ENCODE peak calls at places on chromosomes 6 and 20, in ten cellular contexts. X, P, E, Z, L, F, W, S, G and D are unnamed samples.

GRCh38 chr6:9795880-9796279 is 619.0 kb downstream of the TFAP2A start:
- DNase-seq in P (no peak), Z (no peak), E (no peak), S (no peak), X (no peak), L (no peak), F (no peak), W (no peak), G (no peak), D (no peak)

GRCh38 chr20:31758991-31759390 is 19.9 kb downstream of the TPX2 start:
- DNase-seq in X (no peak), W (no peak), L (no peak), F (no peak), S (no peak), E (no peak), P (no peak), G (no peak), Z (no peak), D (no peak)

GRCh38 chr20:59605691-59606364 is 1.5 kb downstream of the PHACTR3 start:
- DNase-seq in F (no peak), W (no peak), S (no peak), G (no peak), E (no peak), L (no peak), X (no peak), Z (no peak), P (no peak), D (no peak)

GRCh38 chr20:11001767-11002540 is 328.2 kb upstream of the JAG1 start:
- DNase-seq in X (peak; percentile 21), F (no peak), Z (peak; percentile 41), G (no peak), W (no peak), P (no peak), S (no peak), L (peak; percentile 95), E (peak; percentile 63), D (peak; percentile 58)

GRCh38 chr6:18308070-18308735 is 43.9 kb upstream of the DEK start:
- DNase-seq in F (no peak), W (no peak), G (no peak), E (peak; percentile 9), X (no peak), P (no peak), Z (no peak), L (no peak), S (no peak), D (peak; percentile 35)

GRCh38 chr6:85416049-85416448 is 33.8 kb upstream of the NT5E start:
- DNase-seq in E (peak; percentile 79), L (no peak), S (no peak), Z (no peak), X (no peak), G (no peak), P (no peak), W (no peak), F (no peak), D (peak; percentile 69)

GRCh38 chr20:42844751-42845150 is 345.0 kb downstream of the PTPRT start:
- DNase-seq in P (no peak), W (no peak), S (no peak), E (no peak), G (no peak), F (no peak), X (no peak), L (no peak), Z (no peak), D (no peak)

GRCh38 chr6:26272171-26272631 is 92.8 kb upstream of the BTN3A2 start:
- DNase-seq in E (no peak), L (no peak), Z (peak; percentile 73), S (peak; percentile 76), F (peak; percentile 61), P (peak; percentile 42), G (peak; percentile 50), X (peak; percentile 20), W (peak; percentile 65), D (no peak)

GRCh38 chr6:158506577-158506976 is 53.3 kb upstream of the TMEM181 start:
- DNase-seq in P (no peak), S (no peak), X (no peak), E (no peak), G (no peak), L (no peak), F (no peak), Z (no peak), W (no peak), D (no peak)

GRCh38 chr6:159727717-159728440 is 573 bp downstream of the WTAP start:
- DNase-seq in P (no peak), X (no peak), Z (peak; percentile 28), W (no peak), F (peak; percentile 8), L (no peak), S (no peak), E (peak; percentile 25), G (no peak), D (no peak)

GRCh38 chr20:63272105-63273078 is at the start of gene ARFGAP1:
- DNase-seq in F (peak; percentile 90), Z (peak; percentile 96), X (peak; percentile 93), W (peak; percentile 89), G (peak; percentile 85), E (peak; percentile 83), S (peak; percentile 92), L (peak; percentile 61), P (peak; percentile 92), D (peak; percentile 96)

GRCh38 chr20:38804682-38805501 is 605 bp upstream of the PPP1R16B start:
- DNase-seq in E (no peak), Z (no peak), F (peak; percentile 16), S (peak; percentile 68), P (no peak), X (peak; percentile 25), G (no peak), L (no peak), W (peak; percentile 27), D (no peak)

GRCh38 chr20:58103517-58103904 is 124.9 kb downstream of the ANKRD60 start:
- DNase-seq in S (no peak), P (no peak), X (no peak), G (no peak), L (no peak), E (no peak), F (no peak), W (no peak), Z (no peak), D (no peak)
- H3K4me3 ChIP-seq in S (no peak overlapping the region), P (no peak overlapping the region), X (no peak overlapping the region), G (no peak overlapping the region), L (no peak overlapping the region), E (no peak overlapping the region), F (no peak overlapping the region), W (no peak overlapping the region), Z (no peak overlapping the region), D (no peak overlapping the region)

GRCh38 chr20:46056027-46056833 is 27.2 kb downstream of the SLC12A5 start:
- DNase-seq in E (no peak), W (no peak), X (no peak), F (no peak), G (no peak), Z (no peak), L (no peak), P (no peak), S (no peak), D (no peak)

GRCh38 chr20:46056970-46057855 is 28.2 kb downstream of the SLC12A5 start:
- DNase-seq in X (peak; percentile 55), L (no peak), P (peak; percentile 77), S (no peak), Z (peak; percentile 78), W (peak; percentile 33), F (no peak), G (peak; percentile 28), E (peak; percentile 35), D (peak; percentile 76)

GRCh38 chr20:46058656-46059281 is 29.8 kb downstream of the SLC12A5 start:
- DNase-seq in S (no peak), W (no peak), F (no peak), G (no peak), P (no peak), X (no peak), Z (peak; percentile 32), E (no peak), L (no peak), D (peak; percentile 10)

GRCh38 chr20:46060301-46060881 is 29.4 kb downstream of the NCOA5 start:
- DNase-seq in G (no peak), E (no peak), P (no peak), Z (no peak), S (peak; percentile 48), W (no peak), L (no peak), X (no peak), F (peak; percentile 36), D (no peak)

DNA sequence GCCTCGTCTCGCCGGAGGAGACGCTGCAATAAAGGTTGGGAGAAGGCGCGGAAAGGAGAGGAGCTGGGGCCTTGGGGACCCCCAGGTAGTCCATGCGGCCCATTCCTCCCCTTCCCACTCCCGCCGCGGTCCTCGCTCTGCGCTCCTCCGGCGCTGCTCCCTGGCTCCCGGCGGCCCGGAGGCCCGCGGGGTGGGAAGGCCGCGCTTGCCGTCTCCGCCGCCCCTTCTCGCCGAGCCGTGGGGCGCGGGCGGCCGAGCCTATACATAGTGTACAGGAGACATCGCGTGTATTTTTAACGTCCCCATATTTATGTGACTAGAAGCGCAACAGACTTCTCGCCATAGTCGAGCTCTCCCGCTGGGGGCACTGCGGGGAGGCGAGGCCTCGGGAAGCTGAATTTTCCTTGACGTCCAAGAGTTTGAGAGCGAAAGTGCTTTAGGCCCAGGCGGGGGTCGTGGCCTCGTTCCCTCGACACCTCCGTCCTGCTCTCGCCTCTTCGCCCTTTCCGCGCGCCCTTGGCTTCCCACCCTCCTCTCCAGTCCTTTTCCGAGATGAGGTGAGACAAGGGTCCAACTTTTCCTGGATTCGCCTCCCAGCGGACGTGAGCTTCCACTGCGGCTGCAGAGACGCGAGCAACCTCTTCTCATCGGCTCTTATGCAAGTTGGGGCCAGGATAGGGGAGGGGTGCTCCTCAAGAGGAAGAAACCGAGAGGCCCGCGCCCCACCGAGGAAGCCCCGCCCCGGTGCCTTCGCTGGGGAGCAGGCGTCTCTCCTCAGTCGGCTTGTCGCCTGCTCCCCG is 29.0 kb downstream of the SLC12A5 start:
- DNase-seq in X (peak; percentile 49), F (no peak), S (peak; percentile 69), L (no peak), Z (peak; percentile 68), G (peak; percentile 24), P (no peak), W (peak; percentile 24), E (peak; percentile 49), D (peak; percentile 56)
- TF ChIP-seq CTCF in X (no peak), F (no peak), S (no peak), L (no peak), Z (peak; percentile 42), G (no peak), P (no peak), W (no peak), E (peak; percentile 33), D (peak; percentile 61)

DNA sequence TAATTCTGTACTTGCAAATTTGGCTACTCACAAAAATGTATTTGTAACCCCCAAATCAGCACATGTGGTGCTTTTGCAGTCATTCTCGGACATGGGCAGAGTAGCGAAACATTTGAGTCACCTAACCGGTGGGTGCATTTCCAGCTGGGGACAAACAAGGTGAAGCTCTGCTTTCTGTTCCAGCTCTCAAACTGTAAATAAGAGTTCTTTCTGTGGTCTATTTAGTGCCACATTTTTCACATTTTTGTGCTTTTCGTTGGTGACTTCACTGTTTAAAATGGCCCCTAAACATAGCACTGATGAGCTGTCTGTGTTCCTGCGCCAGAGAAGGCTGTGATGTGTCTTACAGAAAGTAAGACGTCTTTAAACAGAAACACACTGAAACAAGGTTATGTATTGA is 244.5 kb downstream of the CDC5L start:
- DNase-seq in L (no peak), G (no peak), S (no peak), F (no peak), P (no peak), Z (no peak), X (no peak), E (no peak), W (no peak), D (no peak)
- H3K4me3 ChIP-seq in L (no peak overlapping the region), G (no peak overlapping the region), S (no peak overlapping the region), F (no peak overlapping the region), P (no peak overlapping the region), Z (no peak overlapping the region), X (no peak overlapping the region), E (no peak overlapping the region), W (no peak overlapping the region), D (no peak overlapping the region)

GRCh38 chr20:23048283-23049200 is 930 bp downstream of the THBD start:
- DNase-seq in G (peak; percentile 24), F (no peak), E (peak; percentile 44), L (no peak), S (peak; percentile 83), Z (peak; percentile 76), P (no peak), X (peak; percentile 79), W (peak; percentile 32), D (peak; percentile 33)
- TF ChIP-seq CTCF in G (no peak), F (no peak), E (peak; percentile 13), L (no peak), S (peak; percentile 59), Z (peak; percentile 49), P (no peak), X (peak; percentile 70), W (peak; percentile 25), D (peak; percentile 19)